ENCODE peak calls at places on chromosomes 12 and 14, in ten cellular contexts. I is heart left ventricle; L is dorsolateral prefrontal cortex; O is CD4-positive, alpha-beta T cell; D is progenitor cell of endocrine pancreas; J is thoracic aorta; M is AG04449; E is uterus; N is glutamatergic neuron; F is kidney. X is an unnamed sample.

GRCh38 chr12:62785941-62786559 is 148.9 kb downstream of the PPM1H start:
- DNase-seq in F (peak), M (peak), O (no peak), L (no peak), I (peak), D (no peak), N (peak), E (peak), J (no peak), X (no peak)

GRCh38 chr12:79547735-79548347 is 142.9 kb downstream of the PAWR start:
- DNase-seq in E (peak), F (no peak), O (no peak), D (no peak), L (peak), N (peak), I (no peak), J (no peak), M (no peak), X (peak)

GRCh38 chr12:43763769-43764168 is 5.0 kb downstream of the IRAK4 start:
- DNase-seq in N (no peak), D (no peak), O (no peak), E (no peak), J (no peak), L (no peak), M (no peak), F (no peak), I (no peak), X (no peak)

GRCh38 chr12:54259194-54260011 is 20.5 kb downstream of the CBX5 start:
- DNase-seq in D (peak), O (no peak), M (no peak), F (peak), I (peak), N (peak), E (peak), L (peak), J (peak), X (peak)

GRCh38 chr14:54038724-54039123 is 82.1 kb upstream of the BMP4 start:
- DNase-seq in D (no peak), J (no peak), M (no peak), F (no peak), I (no peak), E (no peak), O (no peak), N (no peak), L (no peak), X (no peak)

GRCh38 chr12:42590324-42590934 is 883 bp upstream of the PRICKLE1 start:
- DNase-seq in O (no peak), M (no peak), F (peak), L (peak), E (peak), I (peak), N (peak), J (no peak), D (no peak), X (no peak)

GRCh38 chr12:54622463-54623183 is 12.1 kb downstream of the LACRT start:
- DNase-seq in M (no peak), E (no peak), D (no peak), L (no peak), O (no peak), F (no peak), I (no peak), N (no peak), J (no peak), X (no peak)

GRCh38 chr14:73245401-73246325 is 8.4 kb downstream of the PAPLN start:
- DNase-seq in D (no peak), L (no peak), E (no peak), I (peak), N (no peak), F (peak), J (no peak), M (no peak), O (peak), X (no peak)

GRCh38 chr14:104357689-104358527 is 219.5 kb downstream of the KIF26A start:
- DNase-seq in O (no peak), E (no peak), F (no peak), D (no peak), J (no peak), N (no peak), I (no peak), L (no peak), M (no peak), X (no peak)

GRCh38 chr12:45349911-45350310 is 134.0 kb downstream of the ANO6 start:
- DNase-seq in O (no peak), J (no peak), L (no peak), E (no peak), N (no peak), I (no peak), F (no peak), D (no peak), M (no peak), X (no peak)

GRCh38 chr14:104888489-104889373 is 23.7 kb downstream of the CEP170B start:
- DNase-seq in D (no peak), I (peak), E (no peak), J (no peak), F (peak), L (no peak), M (no peak), N (peak), O (no peak), X (no peak)

GRCh38 chr12:15584366-15585041 is 204.7 kb downstream of the EPS8 start:
- DNase-seq in E (peak), I (no peak), L (peak), N (no peak), F (no peak), D (no peak), J (no peak), O (no peak), M (peak), X (no peak)

GRCh38 chr14:96986701-96987474 is 189.7 kb downstream of the VRK1 start:
- DNase-seq in M (no peak), J (no peak), E (no peak), D (no peak), F (no peak), I (no peak), O (no peak), N (no peak), L (no peak), X (no peak)

GRCh38 chr12:26152507-26153102 is 27.8 kb upstream of the BHLHE41 start:
- DNase-seq in M (no peak), E (no peak), O (no peak), J (no peak), L (no peak), D (no peak), I (no peak), N (no peak), F (no peak), X (no peak)
- TF ChIP-seq CTCF in M (no peak), E (no peak), O (no peak), J (no peak), L (no peak), D (no peak), I (no peak), N (no peak), F (no peak), X (no peak)

DNA sequence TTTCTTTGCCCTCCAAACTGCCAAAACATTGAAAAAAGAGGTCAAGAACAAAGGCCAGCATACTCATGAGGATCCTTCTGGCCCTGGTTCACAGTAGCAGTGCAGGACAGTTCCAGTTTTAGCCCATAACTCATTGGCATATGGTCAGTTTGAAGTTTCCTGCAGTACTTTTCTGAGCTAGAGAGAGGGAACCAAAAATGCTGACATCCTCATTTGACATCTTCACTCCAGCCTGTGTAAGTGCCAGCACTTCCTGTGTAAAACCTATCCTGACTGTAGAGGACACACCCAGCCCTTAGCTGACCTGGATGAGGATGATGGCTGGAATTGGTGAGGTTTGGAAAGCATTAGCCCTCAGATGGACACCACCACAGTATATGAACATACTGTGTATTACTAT is 84.1 kb downstream of the FGD4 start:
- DNase-seq in M (no peak), D (no peak), N (no peak), J (no peak), O (no peak), E (no peak), F (no peak), L (no peak), I (no peak), X (no peak)
- TF ChIP-seq CTCF in M (no peak), D (no peak), N (no peak), J (no peak), O (no peak), E (no peak), F (no peak), L (no peak), I (no peak), X (no peak)

DNA sequence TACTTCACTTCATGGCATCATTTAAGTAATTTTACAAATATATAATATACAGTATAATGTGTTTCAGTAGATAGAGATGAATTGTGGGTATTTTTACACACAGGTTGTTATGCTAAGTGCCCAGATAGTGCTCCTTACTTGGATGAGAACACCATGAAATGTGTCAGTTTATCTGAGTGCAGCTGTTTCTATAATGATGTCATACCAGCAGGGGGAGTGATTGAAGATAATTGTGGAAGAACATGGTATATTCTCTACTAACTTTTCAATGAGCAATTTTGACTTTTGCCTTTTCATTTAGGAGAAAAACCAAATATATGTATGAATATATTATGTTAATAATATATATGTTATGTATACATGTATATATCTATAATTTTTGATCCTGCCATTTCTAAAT is 221.6 kb downstream of the LRRK2 start:
- DNase-seq in E (no peak), L (no peak), I (no peak), N (no peak), M (no peak), O (no peak), J (no peak), D (no peak), F (no peak), X (no peak)
- TF ChIP-seq CTCF in E (no peak), L (peak), I (peak), N (peak), M (no peak), O (peak), J (no peak), D (peak), F (peak), X (peak)

GRCh38 chr14:78227466-78228077 is 57.4 kb downstream of the NRXN3 start:
- DNase-seq in J (no peak), I (no peak), O (no peak), D (no peak), L (peak), M (no peak), F (no peak), N (no peak), E (no peak), X (no peak)
- TF ChIP-seq CTCF in J (no peak), I (no peak), O (no peak), D (no peak), L (peak), M (no peak), F (no peak), N (no peak), E (no peak), X (no peak)

DNA sequence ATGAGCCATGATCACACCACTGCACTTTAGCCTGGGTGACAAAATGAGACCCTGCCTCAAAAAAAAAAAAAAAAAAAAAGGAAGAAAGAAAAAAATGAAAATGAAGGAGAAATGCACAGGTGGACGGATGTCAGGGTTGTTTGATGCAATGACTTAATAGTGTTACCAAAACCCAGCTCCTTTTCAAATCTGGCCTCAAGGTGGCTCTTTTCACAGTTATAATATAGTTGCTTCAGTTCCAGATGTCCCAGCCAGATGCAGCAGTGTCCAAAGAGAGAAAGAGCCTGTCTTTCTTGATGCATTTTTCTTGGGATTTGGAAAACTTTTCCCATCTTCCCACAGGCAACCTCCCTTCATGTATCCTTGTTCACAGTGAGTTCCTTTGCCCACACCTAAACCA is 36.5 kb downstream of the KCNMB4 start:
- DNase-seq in F (no peak), J (no peak), E (no peak), M (no peak), L (no peak), N (no peak), O (no peak), I (no peak), D (no peak), X (no peak)
- TF ChIP-seq CTCF in F (no peak), J (no peak), E (no peak), M (no peak), L (no peak), N (no peak), O (no peak), I (no peak), D (no peak), X (no peak)

GRCh38 chr12:110742718-110743570 is at the start of gene PPP1CC:
- DNase-seq in O (peak), I (peak), F (peak), N (peak), J (peak), M (peak), D (peak), L (peak), E (peak), X (peak)
- TF ChIP-seq CTCF in O (no peak), I (no peak), F (no peak), N (no peak), J (no peak), M (no peak), D (no peak), L (peak), E (no peak), X (no peak)

X was measured in neural crest cell.